ENCODE peak calls at places on chromosomes 4 and X, in ten cellular contexts. One of them, this sample, is unnamed.

GRCh38 chrX:20329435-20329834 is 62.7 kb upstream of the RPS6KA3 start:
- DNase-seq in OCI-LY7: no peak
- DNase-seq in CD8-positive, alpha-beta T cell: no peak
- DNase-seq in naive thymus-derived CD8-positive, alpha-beta T cell: no peak
- DNase-seq in tibial nerve: no peak
- DNase-seq in astrocyte of the hippocampus: no peak
- DNase-seq in GDM1: no peak
- DNase-seq in COLO829: no peak
- DNase-seq in pancreas: no peak
- DNase-seq in cerebellum: no peak
- DNase-seq in this sample: no peak

GRCh38 chr4:39814403-39815185 is 116.7 kb downstream of the UBE2K start:
- DNase-seq in OCI-LY7: peak
- DNase-seq in COLO829: no peak
- DNase-seq in cerebellum: no peak
- DNase-seq in pancreas: no peak
- DNase-seq in astrocyte of the hippocampus: peak
- DNase-seq in GDM1: no peak
- DNase-seq in naive thymus-derived CD8-positive, alpha-beta T cell: peak
- DNase-seq in tibial nerve: no peak
- DNase-seq in CD8-positive, alpha-beta T cell: no peak
- DNase-seq in this sample: no peak

GRCh38 chr4:153661215-153661822 is 22.8 kb upstream of the TLR2 start:
- DNase-seq in astrocyte of the hippocampus: no peak
- DNase-seq in OCI-LY7: no peak
- DNase-seq in CD8-positive, alpha-beta T cell: no peak
- DNase-seq in pancreas: no peak
- DNase-seq in cerebellum: no peak
- DNase-seq in naive thymus-derived CD8-positive, alpha-beta T cell: no peak
- DNase-seq in tibial nerve: no peak
- DNase-seq in GDM1: no peak
- DNase-seq in COLO829: no peak
- DNase-seq in this sample: no peak

GRCh38 chrX:16796298-16796697 is 10.0 kb downstream of the TXLNG start:
- DNase-seq in astrocyte of the hippocampus: no peak
- DNase-seq in pancreas: no peak
- DNase-seq in OCI-LY7: no peak
- DNase-seq in CD8-positive, alpha-beta T cell: no peak
- DNase-seq in GDM1: no peak
- DNase-seq in cerebellum: no peak
- DNase-seq in COLO829: no peak
- DNase-seq in tibial nerve: no peak
- DNase-seq in naive thymus-derived CD8-positive, alpha-beta T cell: no peak
- DNase-seq in this sample: no peak

GRCh38 chr4:157128395-157128794 is 52.4 kb downstream of the GLRB start:
- DNase-seq in tibial nerve: no peak
- DNase-seq in pancreas: no peak
- DNase-seq in CD8-positive, alpha-beta T cell: no peak
- DNase-seq in OCI-LY7: no peak
- DNase-seq in GDM1: no peak
- DNase-seq in naive thymus-derived CD8-positive, alpha-beta T cell: no peak
- DNase-seq in COLO829: no peak
- DNase-seq in cerebellum: no peak
- DNase-seq in astrocyte of the hippocampus: peak
- DNase-seq in this sample: no peak

GRCh38 chrX:129559800-129560199 is 19.7 kb downstream of the OCRL start:
- DNase-seq in naive thymus-derived CD8-positive, alpha-beta T cell: no peak
- DNase-seq in GDM1: no peak
- DNase-seq in COLO829: no peak
- DNase-seq in CD8-positive, alpha-beta T cell: no peak
- DNase-seq in OCI-LY7: no peak
- DNase-seq in pancreas: no peak
- DNase-seq in cerebellum: no peak
- DNase-seq in astrocyte of the hippocampus: no peak
- DNase-seq in tibial nerve: no peak
- DNase-seq in this sample: no peak

GRCh38 chr4:4614925-4615678 is 73.3 kb upstream of the STX18 start:
- DNase-seq in COLO829: no peak
- DNase-seq in naive thymus-derived CD8-positive, alpha-beta T cell: no peak
- DNase-seq in GDM1: no peak
- DNase-seq in astrocyte of the hippocampus: no peak
- DNase-seq in pancreas: no peak
- DNase-seq in OCI-LY7: no peak
- DNase-seq in tibial nerve: no peak
- DNase-seq in cerebellum: no peak
- DNase-seq in CD8-positive, alpha-beta T cell: no peak
- DNase-seq in this sample: no peak

GRCh38 chrX:124679199-124679598 is 332.8 kb downstream of the SH2D1A start:
- DNase-seq in astrocyte of the hippocampus: no peak
- DNase-seq in naive thymus-derived CD8-positive, alpha-beta T cell: no peak
- DNase-seq in GDM1: no peak
- DNase-seq in CD8-positive, alpha-beta T cell: no peak
- DNase-seq in tibial nerve: no peak
- DNase-seq in pancreas: no peak
- DNase-seq in OCI-LY7: no peak
- DNase-seq in COLO829: no peak
- DNase-seq in cerebellum: no peak
- DNase-seq in this sample: no peak

GRCh38 chr4:16329132-16329796 is 103.0 kb upstream of the TAPT1 start:
- DNase-seq in COLO829: no peak
- DNase-seq in OCI-LY7: no peak
- DNase-seq in CD8-positive, alpha-beta T cell: no peak
- DNase-seq in naive thymus-derived CD8-positive, alpha-beta T cell: no peak
- DNase-seq in astrocyte of the hippocampus: peak
- DNase-seq in cerebellum: no peak
- DNase-seq in pancreas: no peak
- DNase-seq in GDM1: no peak
- DNase-seq in tibial nerve: no peak
- DNase-seq in this sample: no peak

GRCh38 chrX:80138938-80139337 is 124.4 kb downstream of the TBX22 start:
- DNase-seq in GDM1: no peak
- DNase-seq in COLO829: no peak
- DNase-seq in CD8-positive, alpha-beta T cell: no peak
- DNase-seq in naive thymus-derived CD8-positive, alpha-beta T cell: no peak
- DNase-seq in pancreas: no peak
- DNase-seq in tibial nerve: no peak
- DNase-seq in OCI-LY7: no peak
- DNase-seq in astrocyte of the hippocampus: no peak
- DNase-seq in cerebellum: no peak
- DNase-seq in this sample: no peak

GRCh38 chr4:114208747-114209146 is 229.3 kb upstream of the ARSJ start:
- DNase-seq in cerebellum: no peak
- DNase-seq in CD8-positive, alpha-beta T cell: no peak
- DNase-seq in pancreas: no peak
- DNase-seq in tibial nerve: no peak
- DNase-seq in GDM1: no peak
- DNase-seq in OCI-LY7: no peak
- DNase-seq in naive thymus-derived CD8-positive, alpha-beta T cell: no peak
- DNase-seq in astrocyte of the hippocampus: peak
- DNase-seq in COLO829: no peak
- DNase-seq in this sample: no peak

GRCh38 chr4:2180410-2180809 is 61.5 kb downstream of the HAUS3 start:
- DNase-seq in naive thymus-derived CD8-positive, alpha-beta T cell: no peak
- DNase-seq in OCI-LY7: no peak
- DNase-seq in cerebellum: no peak
- DNase-seq in GDM1: no peak
- DNase-seq in pancreas: no peak
- DNase-seq in COLO829: no peak
- DNase-seq in CD8-positive, alpha-beta T cell: no peak
- DNase-seq in tibial nerve: no peak
- DNase-seq in astrocyte of the hippocampus: no peak
- DNase-seq in this sample: no peak